ENCODE peak calls at places on chromosomes 4 and X, in five cellular contexts. H is Panc1, O is ascending aorta, Q is astrocyte, A is heart left ventricle. R is an unnamed sample. For H3K36me3, the result is how much of the 10 kb centered on the place peaks cover.

GRCh38 chr4:156615066-156615514 is 356.5 kb downstream of the PDGFC start:
- DNase-seq in H (no peak), O (no peak), Q (peak), A (no peak), R (no peak)

GRCh38 chr4:129336457-129336856 is 240.5 kb downstream of the C4orf33 start:
- DNase-seq in H (no peak), O (no peak), Q (no peak), A (no peak), R (no peak)

GRCh38 chr4:57249083-57249482 is 138.9 kb upstream of the IGFBP7 start:
- DNase-seq in H (no peak), O (no peak), Q (peak), A (no peak), R (no peak)

GRCh38 chr4:106301393-106302084 is 14.5 kb downstream of the TBCK start:
- DNase-seq in H (no peak), O (no peak), Q (peak), A (no peak), R (no peak)

GRCh38 chr4:34202154-34202553 is 2042.2 kb downstream of the ARAP2 start:
- DNase-seq in H (no peak), O (no peak), Q (no peak), A (no peak), R (no peak)

GRCh38 chr4:53863163-53863562 is 201.2 kb downstream of the CHIC2 start:
- DNase-seq in H (no peak), O (no peak), Q (peak), A (peak), R (no peak)

GRCh38 chr4:137198791-137199190 is 333.5 kb downstream of the PCDH18 start:
- DNase-seq in H (no peak), O (no peak), Q (no peak), A (no peak), R (no peak)

GRCh38 chr4:158316264-158316663 is 106.0 kb downstream of the TMEM144 start:
- DNase-seq in H (no peak), O (no peak), Q (peak), A (no peak), R (no peak)

GRCh38 chrX:112067601-112068000 is 15.0 kb downstream of the TRPC5 start:
- DNase-seq in H (no peak), O (no peak), Q (no peak), A (no peak), R (no peak)

GRCh38 chr4:82551734-82552133 is 10.1 kb downstream of the TMEM150C start:
- DNase-seq in H (no peak), O (no peak), Q (no peak), A (no peak), R (no peak)

GRCh38 chr4:116638592-116638991 is 446.8 kb downstream of the TRAM1L1 start:
- DNase-seq in H (no peak), O (no peak), Q (no peak), A (no peak), R (no peak)

GRCh38 chr4:122900314-122900713 is 22.1 kb downstream of the NUDT6 start:
- DNase-seq in H (no peak), O (no peak), Q (no peak), A (no peak), R (no peak)

GRCh38 chr4:174926958-174927357 is 8.8 kb downstream of the ADAM29 start:
- DNase-seq in H (no peak), O (no peak), Q (no peak), A (no peak), R (no peak)
- H3K4me3 ChIP-seq in H (no peak), O (no peak), Q (no peak), A (no peak), R (no peak)

GRCh38 chr4:185662030-185662778 is 126.9 kb upstream of the PDLIM3 start:
- DNase-seq in H (no peak), O (no peak), Q (no peak), A (no peak), R (no peak)
- H3K36me3 ChIP-seq in H (under half), O (under half), Q (under half), A (under half), R (under half)

GRCh38 chr4:181702864-181703263 is 540.3 kb upstream of the TENM3 start:
- DNase-seq in H (no peak), O (no peak), Q (no peak), A (no peak), R (no peak)
- H3K4me3 ChIP-seq in H (no peak), O (no peak), Q (no peak), A (no peak), R (no peak)

GRCh38 chrX:123673813-123674212 is 59.0 kb downstream of the THOC2 start:
- DNase-seq in H (no peak), O (no peak), Q (no peak), A (no peak), R (no peak)
- H3K36me3 ChIP-seq in H (under half), O (under half), Q (under half), A (under half), R (under half)

GRCh38 chrX:6782831-6783230 is 247.9 kb upstream of the VCX3A start:
- DNase-seq in H (no peak), O (no peak), Q (no peak), A (no peak), R (no peak)

GRCh38 chrX:6777211-6778002 is 242.5 kb upstream of the VCX3A start:
- DNase-seq in H (no peak), O (no peak), Q (no peak), A (no peak), R (no peak)

DNA sequence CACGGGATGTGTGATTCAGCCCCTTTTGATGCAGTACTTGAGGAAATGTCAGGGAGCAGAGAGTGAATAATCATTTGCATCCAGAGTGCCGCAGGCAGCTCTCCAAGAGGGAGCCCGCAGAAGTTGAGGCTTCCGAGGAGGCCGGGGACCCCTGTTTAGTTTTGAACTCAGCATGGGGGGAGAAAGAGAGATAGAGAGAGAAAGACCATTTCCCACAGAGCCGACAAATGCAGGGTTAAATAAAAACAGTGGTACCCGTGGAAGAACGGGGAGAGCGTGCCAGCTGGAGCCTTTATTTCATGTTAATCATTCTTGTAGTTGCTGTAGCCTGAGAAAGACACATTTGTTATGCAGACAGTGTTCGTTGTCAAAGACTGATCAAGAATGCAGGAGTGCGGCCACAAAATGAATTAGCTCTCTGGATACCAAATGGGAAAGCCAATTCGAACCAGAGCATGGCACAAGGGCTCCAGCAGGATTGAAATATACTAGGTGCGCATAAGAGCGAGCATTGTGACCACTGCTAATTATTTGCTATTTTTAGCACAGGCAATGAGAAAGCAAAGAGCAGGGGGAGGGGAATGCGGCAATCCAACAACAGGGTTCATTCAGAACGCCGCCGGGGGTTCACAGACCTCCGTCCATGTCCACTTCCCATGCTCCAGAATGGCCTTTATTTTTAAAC is 243.8 kb upstream of the VCX3A start:
- DNase-seq in H (no peak), O (no peak), Q (no peak), A (no peak), R (peak)
- H3K4me3 ChIP-seq in H (no peak), O (no peak), Q (peak), A (no peak), R (no peak)

GRCh38 chr4:1737666-1738065 is 16.3 kb downstream of the TACC3 start:
- DNase-seq in H (no peak), O (no peak), Q (no peak), A (no peak), R (no peak)
- H3K36me3 ChIP-seq in H (under half), O (under half), Q (under half), A (under half), R (half or more)

GRCh38 chr4:104772849-104773248 is 278.2 kb upstream of the CXXC4 start:
- DNase-seq in H (no peak), O (no peak), Q (no peak), A (no peak), R (no peak)
- H3K4me3 ChIP-seq in H (no peak), O (no peak), Q (no peak), A (no peak), R (no peak)

DNA sequence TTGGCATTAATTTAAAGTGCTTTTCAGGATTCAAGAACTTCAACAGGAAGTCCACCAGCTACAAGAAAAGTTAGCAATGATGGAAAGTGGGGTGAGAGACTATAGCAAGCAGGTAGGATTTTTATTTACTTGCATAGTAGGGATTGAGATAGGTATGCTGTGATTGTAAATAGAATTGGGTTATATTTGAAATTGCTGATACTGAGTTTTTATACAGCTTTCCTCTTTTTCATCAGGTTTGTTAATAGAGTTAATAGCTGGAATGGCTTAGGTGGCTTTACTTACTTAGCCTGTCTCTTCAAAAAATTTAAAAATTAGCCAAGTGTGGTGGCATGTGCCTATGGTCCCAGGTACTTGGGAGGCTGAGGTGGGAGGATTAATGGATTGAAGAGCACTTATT is 10.9 kb downstream of the CEP135 start:
- DNase-seq in H (no peak), O (no peak), Q (no peak), A (no peak), R (no peak)
- H3K36me3 ChIP-seq in H (under half), O (under half), Q (under half), A (under half), R (under half)

R was measured in H7.